ENCODE peak calls at places on chromosome 14, in seven cellular contexts. X is sigmoid colon, L is upper lobe of right lung, T is ovary, P is psoas muscle, V is suprapubic skin, Y is right lobe of liver. K is an unnamed sample.

GRCh38 chr14:55807536-55807935 is 227.5 kb downstream of the KTN1 start:
- DNase-seq in X (no peak), L (no peak), T (no peak), P (no peak), V (no peak), Y (no peak), K (peak)

GRCh38 chr14:21241218-21241819 is 27.9 kb downstream of the HNRNPC start:
- DNase-seq in X (no peak), L (no peak), T (no peak), P (no peak), V (no peak), Y (no peak), K (no peak)

GRCh38 chr14:20684662-20685456 is 499 bp downstream of the RNASE4 start:
- DNase-seq in X (peak), L (no peak), T (peak), P (peak), V (no peak), Y (no peak), K (no peak)

GRCh38 chr14:90513151-90514014 is 116.6 kb downstream of the CALM1 start:
- DNase-seq in X (peak), L (peak), T (no peak), P (no peak), V (no peak), Y (no peak), K (peak)

GRCh38 chr14:68621400-68622365 is 171.2 kb downstream of the ZFP36L1 start:
- DNase-seq in X (no peak), L (peak), T (no peak), P (no peak), V (no peak), Y (no peak), K (no peak)

GRCh38 chr14:80805136-80805535 is 136.4 kb downstream of the CEP128 start:
- DNase-seq in X (no peak), L (no peak), T (no peak), P (no peak), V (no peak), Y (no peak), K (no peak)

GRCh38 chr14:41302776-41303175 is 303.9 kb upstream of the LRFN5 start:
- DNase-seq in X (no peak), L (no peak), T (no peak), P (no peak), V (no peak), Y (no peak), K (no peak)

GRCh38 chr14:41505491-41505890 is 101.2 kb upstream of the LRFN5 start:
- DNase-seq in X (no peak), L (no peak), T (no peak), P (no peak), V (no peak), Y (no peak), K (no peak)

GRCh38 chr14:37566811-37567371 is 28.2 kb downstream of the FOXA1 start:
- DNase-seq in X (no peak), L (no peak), T (no peak), P (no peak), V (no peak), Y (no peak), K (no peak)

GRCh38 chr14:69501362-69501964 is 16.9 kb downstream of the PLEKHD1 start:
- DNase-seq in X (no peak), L (peak), T (no peak), P (peak), V (no peak), Y (peak), K (no peak)

GRCh38 chr14:106528717-106529116 is 1002.3 kb downstream of the TMEM121 start:
- DNase-seq in X (no peak), L (no peak), T (no peak), P (no peak), V (no peak), Y (no peak), K (no peak)

GRCh38 chr14:90354551-90355298 is 23.0 kb upstream of the NRDE2 start:
- DNase-seq in X (peak), L (no peak), T (no peak), P (no peak), V (no peak), Y (no peak), K (no peak)

GRCh38 chr14:67358914-67359313 is 690 bp downstream of the ATP6V1D start:
- DNase-seq in X (no peak), L (no peak), T (no peak), P (no peak), V (no peak), Y (no peak), K (no peak)

GRCh38 chr14:100640481-100641273 is 53.5 kb upstream of the BEGAIN start:
- DNase-seq in X (no peak), L (no peak), T (no peak), P (no peak), V (no peak), Y (no peak), K (no peak)

GRCh38 chr14:35827678-35828472 is 1.7 kb downstream of the BRMS1L start:
- DNase-seq in X (no peak), L (no peak), T (no peak), P (no peak), V (no peak), Y (no peak), K (no peak)

GRCh38 chr14:35825968-35826217 is 245 bp upstream of the BRMS1L start:
- DNase-seq in X (no peak), L (no peak), T (no peak), P (no peak), V (no peak), Y (no peak), K (no peak)

GRCh38 chr14:35826952-35827416 is 846 bp downstream of the BRMS1L start:
- DNase-seq in X (no peak), L (no peak), T (no peak), P (no peak), V (no peak), Y (no peak), K (no peak)

GRCh38 chr14:35829449-35829848 is 3.3 kb downstream of the BRMS1L start:
- DNase-seq in X (no peak), L (no peak), T (no peak), P (no peak), V (no peak), Y (no peak), K (no peak)

GRCh38 chr14:35826218-35826951 is at the start of gene BRMS1L:
- DNase-seq in X (peak), L (peak), T (peak), P (peak), V (peak), Y (peak), K (peak)
- TF ChIP-seq CTCF in X (no peak), L (peak), T (no peak), P (peak), V (no peak), Y (no peak), K (no peak)

GRCh38 chr14:62897057-62897456 is 148.2 kb downstream of the KCNH5 start:
- DNase-seq in X (no peak), L (no peak), T (no peak), P (no peak), V (no peak), Y (no peak), K (no peak)
- H3K4me3 ChIP-seq in X (no peak), L (no peak), T (no peak), P (no peak), V (no peak), Y (no peak), K (no peak)

DNA sequence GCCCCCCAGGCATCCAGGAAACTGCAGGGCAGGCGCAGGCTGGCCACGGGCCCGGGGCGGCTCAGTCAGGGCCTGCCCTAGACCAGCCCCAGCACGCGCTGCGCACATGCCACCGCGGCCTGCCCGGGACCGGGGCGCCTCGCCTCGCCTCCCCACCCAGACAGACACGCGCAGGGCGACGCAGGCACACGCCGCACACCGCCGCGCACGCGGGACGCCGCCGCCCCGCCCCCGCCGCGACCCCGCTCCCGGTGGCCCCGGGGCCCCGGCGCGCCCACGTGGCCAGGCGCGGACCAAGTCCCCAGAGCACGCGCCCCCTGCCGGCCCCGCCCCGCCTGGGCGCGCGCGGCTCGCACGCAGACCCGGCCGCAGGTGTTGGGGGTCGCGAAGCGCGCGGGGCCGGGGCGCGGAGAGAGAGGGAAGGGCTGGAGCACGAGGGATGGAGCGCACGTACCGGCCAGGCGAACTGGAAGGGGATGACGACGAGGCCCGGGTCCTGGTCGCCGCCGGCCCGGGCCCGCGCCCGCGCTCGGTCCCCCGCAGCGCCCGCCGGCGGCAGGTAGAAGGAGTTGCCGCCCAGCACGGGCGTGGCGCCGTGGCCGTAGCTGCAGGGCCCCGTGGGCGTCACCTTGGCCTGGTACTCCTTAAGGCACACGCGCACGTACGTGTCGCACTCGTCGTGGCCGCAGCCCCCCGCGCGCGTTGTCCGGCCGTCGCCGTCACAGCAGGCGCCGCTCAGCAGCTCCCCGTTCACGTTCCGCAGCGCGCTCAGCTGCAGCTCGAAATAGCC is 1.1 kb downstream of the JAG2 start:
- DNase-seq in X (no peak), L (no peak), T (no peak), P (no peak), V (no peak), Y (no peak), K (peak)
- TF ChIP-seq CTCF in X (no peak), L (no peak), T (no peak), P (peak), V (peak), Y (no peak), K (no peak)

GRCh38 chr14:78567343-78567742 is 397.2 kb downstream of the NRXN3 start:
- DNase-seq in X (no peak), L (no peak), T (no peak), P (no peak), V (no peak), Y (no peak), K (no peak)

GRCh38 chr14:78566859-78567172 is 396.6 kb downstream of the NRXN3 start:
- DNase-seq in X (no peak), L (no peak), T (no peak), P (no peak), V (no peak), Y (no peak), K (no peak)

DNA sequence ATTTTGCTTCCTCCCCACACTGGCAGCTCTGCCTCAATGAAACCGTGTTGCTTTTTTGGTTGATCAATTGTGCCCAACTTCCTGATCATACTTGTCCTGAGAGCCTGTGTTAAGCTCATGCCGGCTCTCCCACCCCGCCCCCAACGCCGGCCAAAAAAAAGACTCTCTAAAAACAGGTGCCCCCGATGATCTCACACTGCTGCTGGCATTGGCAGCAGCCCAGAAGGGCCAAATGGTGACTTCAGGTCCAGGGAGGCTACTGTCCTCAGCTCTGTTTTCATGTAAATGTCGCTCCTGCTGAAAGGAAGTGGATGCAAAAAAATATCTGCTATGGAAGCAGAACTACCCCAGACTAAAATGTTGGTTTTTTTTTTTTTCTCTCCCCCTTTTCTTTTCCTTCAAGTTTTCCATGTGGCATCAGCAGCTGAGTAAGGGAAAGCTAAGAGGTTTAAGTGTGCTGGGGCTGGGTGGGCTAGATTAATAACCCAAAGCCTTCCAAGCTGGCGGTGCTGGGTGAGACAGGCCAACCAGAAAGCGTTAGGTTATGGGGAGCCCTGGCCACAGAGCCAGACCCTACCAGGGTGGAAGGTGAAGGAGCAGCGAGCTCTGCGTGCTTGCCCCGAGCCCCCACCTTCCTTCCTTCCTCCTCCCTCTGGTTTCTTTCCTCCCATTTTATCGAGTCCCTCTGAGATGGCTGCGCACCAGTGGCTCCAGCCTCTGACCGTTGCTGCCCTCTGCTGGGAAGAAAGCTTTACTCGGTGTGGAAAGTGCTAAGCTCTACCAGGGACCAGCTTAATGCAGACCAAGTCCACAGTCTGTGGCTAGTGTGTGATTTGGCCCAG is 396.1 kb downstream of the NRXN3 start:
- DNase-seq in X (peak), L (peak), T (peak), P (peak), V (no peak), Y (peak), K (peak)
- H3K4me3 ChIP-seq in X (peak), L (peak), T (no peak), P (peak), V (peak), Y (no peak), K (no peak)

DNA sequence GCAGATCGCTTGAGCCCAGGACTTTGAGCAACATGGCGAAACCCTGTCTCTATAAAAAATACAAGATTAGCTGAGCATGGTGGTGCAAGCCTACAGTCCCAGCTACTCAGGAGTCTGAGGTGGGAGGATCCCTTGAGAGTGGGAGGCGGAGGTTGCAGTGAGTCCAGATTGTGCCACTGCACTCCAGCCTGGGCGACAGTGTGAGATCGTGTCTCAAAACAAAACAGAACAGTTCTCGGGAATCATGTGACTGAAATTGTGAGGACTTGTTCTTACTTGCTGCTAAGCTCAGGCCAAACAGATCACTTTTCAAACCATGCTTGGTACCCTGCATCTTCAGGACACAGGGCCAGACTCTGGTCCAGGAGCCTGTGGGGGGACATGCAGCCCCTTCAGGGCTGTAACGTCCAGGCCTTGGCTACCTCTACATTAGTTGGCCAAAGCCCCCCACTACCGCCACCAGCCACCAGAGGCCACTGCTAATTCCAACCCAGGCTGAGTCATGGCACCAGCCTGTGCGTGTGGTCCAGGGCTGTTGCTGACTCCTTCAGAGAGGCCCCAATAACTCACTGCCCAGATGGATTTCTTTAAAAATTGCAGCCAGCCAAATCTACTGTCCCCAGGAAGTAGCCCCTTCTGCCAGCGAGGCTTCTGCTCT is 33.4 kb upstream of the SYNDIG1L start:
- DNase-seq in X (no peak), L (no peak), T (no peak), P (peak), V (no peak), Y (no peak), K (no peak)
- TF ChIP-seq CTCF in X (no peak), L (peak), T (no peak), P (peak), V (peak), Y (no peak), K (peak)

K was measured in pancreas.